ENCODE peak calls at places on chromosomes 11 and 22, in six cellular contexts. H is GM23338, L is lower lobe of right lung, A is GM12878, G is psoas muscle, I is upper lobe of left lung. F is an unnamed sample.

GRCh38 chr22:44753189-44754042 is 1.0 kb downstream of the ARHGAP8 start:
- ATAC-seq in H (peak; percentile 12), L (peak; percentile 44), A (no peak), G (no peak), I (peak; percentile 15), F (no peak)

GRCh38 chr11:3994030-3994640 is 100.5 kb upstream of the RRM1 start:
- ATAC-seq in H (no peak), L (no peak), A (no peak), G (no peak), I (no peak), F (no peak)

GRCh38 chr11:128411812-128412211 is 175.5 kb downstream of the ETS1 start:
- ATAC-seq in H (no peak), L (no peak), A (no peak), G (no peak), I (no peak), F (no peak)

GRCh38 chr11:1597331-1597741 is 758 bp downstream of the KRTAP5-2 start:
- ATAC-seq in H (no peak), L (no peak), A (no peak), G (no peak), I (no peak), F (no peak)

GRCh38 chr22:30531651-30532608 is 14.6 kb downstream of the SEC14L6 start:
- ATAC-seq in H (no peak), L (no peak), A (no peak), G (no peak), I (no peak), F (no peak)

GRCh38 chr11:35381720-35382322 is 37.5 kb downstream of the SLC1A2 start:
- ATAC-seq in H (no peak), L (no peak), A (no peak), G (no peak), I (no peak), F (no peak)

GRCh38 chr11:31060880-31061279 is 308.7 kb downstream of the DCDC1 start:
- ATAC-seq in H (no peak), L (no peak), A (no peak), G (no peak), I (no peak), F (no peak)

GRCh38 chr22:22342697-22343602 is 98.4 kb downstream of the VPREB1 start:
- ATAC-seq in H (peak; percentile 99), L (peak; percentile 75), A (peak; percentile 91), G (no peak), I (peak; percentile 92), F (no peak)

GRCh38 chr11:126991596-126991995 is 9.0 kb downstream of the KIRREL3 start:
- ATAC-seq in H (no peak), L (no peak), A (no peak), G (no peak), I (no peak), F (no peak)

GRCh38 chr11:61855939-61856730 is 28.0 kb downstream of the FADS2 start:
- ATAC-seq in H (no peak), L (no peak), A (no peak), G (no peak), I (no peak), F (no peak)

GRCh38 chr11:33540946-33541915 is 159.4 kb downstream of the C11orf91 start:
- ATAC-seq in H (no peak), L (no peak), A (peak; percentile 45), G (no peak), I (no peak), F (no peak)

GRCh38 chr11:60905551-60906113 is 753 bp downstream of the PRPF19 start:
- ATAC-seq in H (peak; percentile 5), L (peak; percentile 18), A (no peak), G (peak; percentile 36), I (no peak), F (no peak)

GRCh38 chr11:1209371-1210057 is 13.4 kb upstream of the MUC5B start:
- ATAC-seq in H (no peak), L (no peak), A (no peak), G (no peak), I (no peak), F (no peak)

GRCh38 chr11:78557236-78557635 is 17.4 kb downstream of the NARS2 start:
- ATAC-seq in H (peak; percentile 80), L (no peak), A (no peak), G (no peak), I (no peak), F (no peak)
- TF ChIP-seq CTCF in H (no peak), L (no peak), A (no peak), G (no peak), I (no peak), F (no peak)

GRCh38 chr22:43343262-43343988 is at the start of gene SCUBE1:
- ATAC-seq in H (peak; percentile 76), L (peak; percentile 92), A (peak; percentile 22), G (peak; percentile 76), I (peak; percentile 50), F (peak; percentile 85)
- H3K4me3 ChIP-seq in H (peak within 1 kb of the TSS; percentile 67), L (peak within 1 kb of the TSS; percentile 46), A (no peak within 1 kb of the TSS), G (peak within 1 kb of the TSS; percentile 25), I (peak within 1 kb of the TSS; percentile 45), F (peak within 1 kb of the TSS; percentile 62)

GRCh38 chr11:22536036-22536435 is 89.6 kb downstream of the FANCF start:
- ATAC-seq in H (no peak), L (no peak), A (no peak), G (no peak), I (no peak), F (no peak)

GRCh38 chr11:22539851-22540376 is 85.7 kb downstream of the FANCF start:
- ATAC-seq in H (peak; percentile 83), L (no peak), A (peak; percentile 74), G (peak; percentile 71), I (no peak), F (no peak)
- TF ChIP-seq CTCF in H (peak; percentile 78), L (peak; percentile 27), A (peak; percentile 25), G (peak; percentile 68), I (peak; percentile 11), F (peak; percentile 31)

DNA sequence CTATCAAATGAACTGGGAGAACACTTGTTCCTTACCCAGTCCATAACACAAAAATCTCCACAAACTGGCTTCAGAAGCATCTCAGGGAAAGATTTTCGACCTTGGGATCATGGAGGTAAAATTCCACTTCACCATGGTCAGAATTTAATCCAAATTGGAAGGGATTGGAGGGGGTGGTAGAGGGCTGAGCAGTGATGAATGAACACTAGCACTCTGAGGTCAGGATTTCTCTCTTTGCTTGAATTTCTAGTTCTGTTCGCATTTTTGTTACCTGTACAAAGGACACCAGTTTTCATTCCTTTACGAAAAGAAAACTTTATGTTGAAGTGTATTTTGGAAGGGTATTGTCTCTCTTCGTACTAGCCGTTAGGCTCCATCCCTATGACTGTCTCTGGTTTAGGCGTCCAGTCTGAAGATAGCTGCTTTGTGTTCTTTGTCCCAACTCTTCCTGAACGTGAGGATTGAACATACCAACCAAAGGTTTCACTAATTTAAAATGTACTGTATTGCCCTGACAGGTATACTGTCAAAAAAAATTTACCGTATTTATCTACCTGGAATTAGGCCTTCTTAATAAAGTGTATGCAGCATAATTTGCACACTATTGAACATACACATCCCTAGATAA is 749 bp downstream of the GRAP2 start:
- ATAC-seq in H (no peak), L (no peak), A (peak; percentile 8), G (no peak), I (no peak), F (no peak)
- H3K4me3 ChIP-seq in H (no peak overlapping the region), L (peak overlapping the region; percentile 31), A (peak overlapping the region; percentile 89), G (no peak overlapping the region), I (peak overlapping the region; percentile 33), F (no peak overlapping the region)

F was measured in gastroesophageal sphincter.